ENCODE peak calls at places on chromosomes 12 and 14, in seven cellular contexts. G, Y, O, I, W, X and J are unnamed samples. For H3K27me3, the result is how much of the 10 kb centered on the place peaks cover.

GRCh38 chr14:68113328-68113930 is 293.9 kb downstream of the RAD51B start:
- DNase-seq in G (no peak), Y (no peak), O (no peak), I (no peak), W (no peak), X (no peak), J (no peak)

GRCh38 chr14:61749867-61750266 is 12.4 kb upstream of the SNAPC1 start:
- DNase-seq in G (peak), Y (no peak), O (no peak), I (no peak), W (no peak), X (no peak), J (no peak)

GRCh38 chr12:84601483-84601882 is 311.1 kb downstream of the SLC6A15 start:
- DNase-seq in G (no peak), Y (no peak), O (no peak), I (no peak), W (no peak), X (no peak), J (no peak)

GRCh38 chr14:36161781-36162180 is 14.7 kb downstream of the PTCSC3 start:
- DNase-seq in G (no peak), Y (no peak), O (no peak), I (no peak), W (no peak), X (no peak), J (no peak)

GRCh38 chr12:22230280-22230794 is 104.2 kb downstream of the ST8SIA1 start:
- DNase-seq in G (peak), Y (no peak), O (no peak), I (no peak), W (no peak), X (no peak), J (no peak)

GRCh38 chr14:92122351-92122677 is 545 bp downstream of the CPSF2 start:
- DNase-seq in G (peak), Y (no peak), O (no peak), I (no peak), W (no peak), X (no peak), J (no peak)

GRCh38 chr12:40946612-40947194 is 241.4 kb upstream of the PDZRN4 start:
- DNase-seq in G (peak), Y (no peak), O (no peak), I (no peak), W (no peak), X (no peak), J (no peak)

GRCh38 chr12:90902596-90902995 is 52.4 kb downstream of the CCER1 start:
- DNase-seq in G (no peak), Y (no peak), O (no peak), I (no peak), W (no peak), X (no peak), J (no peak)

GRCh38 chr12:65636436-65636835 is 187.8 kb upstream of the HMGA2 start:
- DNase-seq in G (no peak), Y (no peak), O (no peak), I (no peak), W (no peak), X (no peak), J (no peak)

GRCh38 chr14:96001866-96002510 is 37.2 kb upstream of the C14orf132 start:
- DNase-seq in G (no peak), Y (no peak), O (no peak), I (no peak), W (no peak), X (no peak), J (no peak)

DNA sequence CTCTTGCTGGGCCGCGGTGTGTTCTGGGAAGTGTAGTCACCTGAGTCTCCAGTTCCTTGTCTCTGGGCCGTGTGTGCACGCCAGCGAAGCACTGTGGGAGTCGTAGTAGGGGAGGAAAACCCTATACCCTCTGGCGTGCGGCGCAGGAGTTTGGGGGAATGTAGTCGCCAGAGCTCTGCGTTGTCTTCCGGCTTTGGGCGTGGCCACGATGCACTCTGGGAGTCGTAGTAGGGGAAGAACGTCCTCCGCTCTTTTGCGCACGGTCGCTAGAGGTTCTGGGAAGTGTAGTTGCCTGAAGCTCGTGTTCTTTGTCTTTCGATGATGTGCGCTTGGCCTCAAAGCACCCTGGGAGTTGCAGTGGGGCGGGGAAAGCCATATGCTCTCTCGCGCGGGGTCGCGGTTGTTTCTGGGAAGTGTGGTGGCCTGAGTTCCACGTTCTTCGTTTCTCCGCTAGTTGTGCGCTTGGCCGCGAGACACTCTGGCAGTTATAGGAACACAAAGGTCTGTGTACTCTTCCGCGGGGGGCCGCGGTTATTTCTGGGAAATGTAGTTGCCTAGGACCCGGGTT is 588 bp upstream of the ZNF140 start:
- DNase-seq in G (peak), Y (peak), O (peak), I (peak), W (peak), X (peak), J (peak)
- TF ChIP-seq CTCF in G (no peak), Y (peak), O (peak), I (no peak), W (no peak), X (no peak), J (no peak)

GRCh38 chr12:39621670-39622069 is 2.1 kb upstream of the ABCD2 start:
- DNase-seq in G (no peak), Y (no peak), O (no peak), I (no peak), W (no peak), X (no peak), J (no peak)
- H3K4me3 ChIP-seq in G (no peak), Y (no peak), O (no peak), I (no peak), W (no peak), X (no peak), J (no peak)

DNA sequence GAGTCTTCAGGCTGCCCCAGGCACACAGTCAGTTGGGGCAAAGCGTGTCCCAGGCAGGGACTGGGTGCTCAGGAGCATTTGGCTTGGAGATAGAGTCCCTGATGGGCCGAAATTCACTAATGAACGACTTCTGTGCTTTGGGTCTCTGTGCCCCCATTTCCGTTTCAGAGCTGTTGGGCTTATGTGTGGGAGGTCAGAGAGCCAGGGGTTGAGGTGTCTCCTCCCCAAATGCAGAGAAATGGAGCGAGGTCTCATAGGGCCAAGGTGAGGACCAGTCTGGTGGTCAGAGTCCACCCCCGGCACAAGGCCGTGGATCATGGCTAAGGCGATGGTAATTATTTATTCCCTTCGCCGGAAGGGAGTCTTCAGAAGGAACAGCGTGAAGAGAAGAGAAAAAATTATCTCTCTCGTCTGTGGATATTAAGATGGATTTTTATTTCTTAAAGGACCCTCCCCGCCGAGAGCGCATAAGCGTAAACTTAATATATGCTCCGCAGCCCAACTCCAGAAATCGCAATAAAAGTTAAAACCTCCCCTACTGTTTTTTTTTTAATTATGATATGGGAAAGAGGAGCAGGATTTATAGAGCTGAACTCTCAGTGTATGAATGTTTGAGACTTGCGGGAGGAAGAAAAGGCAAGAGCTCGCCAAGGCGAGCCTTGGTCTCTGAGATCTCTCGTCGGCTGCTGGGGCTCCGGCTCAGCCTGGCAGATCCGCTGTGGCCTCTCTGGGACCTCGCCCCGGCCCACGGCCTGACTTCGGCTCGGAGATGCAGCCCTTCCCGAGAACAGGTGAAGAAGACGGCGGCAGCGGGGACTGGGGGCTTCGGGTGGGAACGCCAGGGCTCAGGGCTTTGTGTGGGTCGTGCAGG is 6.3 kb upstream of the HOXC9 start:
- DNase-seq in G (no peak), Y (no peak), O (no peak), I (no peak), W (no peak), X (no peak), J (no peak)
- H3K27me3 ChIP-seq in G (under half), Y (under half), O (half or more), I (under half), W (under half), X (half or more), J (under half)

GRCh38 chr14:75196468-75196867 is 20.1 kb upstream of the TMED10 start:
- DNase-seq in G (peak), Y (no peak), O (no peak), I (no peak), W (no peak), X (peak), J (no peak)
- TF ChIP-seq CTCF in G (no peak), Y (no peak), O (no peak), I (no peak), W (no peak), X (no peak), J (no peak)